ENCODE peak calls at places on chromosomes 11 and 22, in four cellular contexts. E, H, A and Q are unnamed samples.

GRCh38 chr11:112583246-112583893 is 322.7 kb upstream of the PLET1 start:
- DNase-seq in H (no peak), A (peak; percentile 99), E (no peak), Q (no peak)

GRCh38 chr11:95507794-95508193 is 276.8 kb upstream of the SESN3 start:
- DNase-seq in H (peak; percentile 43), A (no peak), E (no peak), Q (no peak)

GRCh38 chr22:39215430-39216142 is 29.2 kb downstream of the PDGFB start:
- DNase-seq in E (no peak), H (peak; percentile 35), A (no peak), Q (peak; percentile 71)

GRCh38 chr11:23688835-23689234 is 808.0 kb upstream of the LUZP2 start:
- DNase-seq in H (no peak), A (no peak), E (no peak), Q (no peak)

GRCh38 chr11:102014756-102015155 is 32.5 kb upstream of the CFAP300 start:
- DNase-seq in H (no peak), E (no peak), A (no peak), Q (no peak)

GRCh38 chr22:25388866-25389540 is 169.6 kb downstream of the CRYBB2 start:
- DNase-seq in E (peak; percentile 26), A (no peak), H (no peak), Q (no peak)

GRCh38 chr22:30596199-30596598 is 4.5 kb upstream of the PES1 start:
- DNase-seq in A (no peak), H (no peak), E (no peak), Q (no peak)

GRCh38 chr11:70473186-70473872 is 75.0 kb downstream of the CTTN start:
- DNase-seq in H (no peak), E (no peak), A (no peak), Q (no peak)

GRCh38 chr11:75328426-75329277 is 22.8 kb downstream of the ARRB1 start:
- DNase-seq in E (peak; percentile 78), A (peak; percentile 69), H (peak; percentile 73), Q (peak; percentile 66)

GRCh38 chr22:25666308-25666707 is 75.7 kb upstream of the MYO18B start:
- DNase-seq in H (peak; percentile 6), E (peak; percentile 95), A (no peak), Q (no peak)

GRCh38 chr22:20577045-20577444 is 69.6 kb downstream of the MED15 start:
- DNase-seq in E (no peak), H (no peak), A (no peak), Q (no peak)

GRCh38 chr22:23565288-23565941 is 14.7 kb downstream of the IGLL1 start:
- DNase-seq in A (no peak), H (peak; percentile 29), E (no peak), Q (peak; percentile 60)

GRCh38 chr11:76799061-76799804 is 16.1 kb downstream of the TSKU start:
- DNase-seq in H (peak; percentile 88), E (peak; percentile 81), A (no peak), Q (peak; percentile 88)

GRCh38 chr11:70399681-70400112 is 1.4 kb downstream of the CTTN start:
- DNase-seq in H (peak; percentile 83), E (peak; percentile 78), A (no peak), Q (peak; percentile 48)

GRCh38 chr11:76155455-76156232 is 50.7 kb downstream of the WNT11 start:
- DNase-seq in A (no peak), H (no peak), E (no peak), Q (no peak)

GRCh38 chr22:23121026-23121823 is 20.6 kb downstream of the RSPH14 start:
- DNase-seq in H (no peak), A (no peak), E (no peak), Q (no peak)

GRCh38 chr11:67983916-67984315 is 20.0 kb downstream of the UNC93B1 start:
- DNase-seq in A (no peak), E (no peak), H (no peak), Q (no peak)
- TF ChIP-seq FOXK2 in A (no peak), E (no peak), H (no peak), Q (no peak)

GRCh38 chr11:72716291-72716690 is 35.9 kb downstream of the ARAP1 start:
- DNase-seq in E (no peak), H (no peak), A (no peak), Q (no peak)

GRCh38 chr11:72719551-72719950 is 32.7 kb downstream of the ARAP1 start:
- DNase-seq in E (no peak), H (no peak), A (no peak), Q (no peak)

GRCh38 chr11:72719144-72719543 is 33.1 kb downstream of the ARAP1 start:
- DNase-seq in A (no peak), E (no peak), H (no peak), Q (no peak)

GRCh38 chr11:72716788-72717435 is 35.3 kb downstream of the ARAP1 start:
- DNase-seq in E (no peak), A (no peak), H (no peak), Q (no peak)

DNA sequence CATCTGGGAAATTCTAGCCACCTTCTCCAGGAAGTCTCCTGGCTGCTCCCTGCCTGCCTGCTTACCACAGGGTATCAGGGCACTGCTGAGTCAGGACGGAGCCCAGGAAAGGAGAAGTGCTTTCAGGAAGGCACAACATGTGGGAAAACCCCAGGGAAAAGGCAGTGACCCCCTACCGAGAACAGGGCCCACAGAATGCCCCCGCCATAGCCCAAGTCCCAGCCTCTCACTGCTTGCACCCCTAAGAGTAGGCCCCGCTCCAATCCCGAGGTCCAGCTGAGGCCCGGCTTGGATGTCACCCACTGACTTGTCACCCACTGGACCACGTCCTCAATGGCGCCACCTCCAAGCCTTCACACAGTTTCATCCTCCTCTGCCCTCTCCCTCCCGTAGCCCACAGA is 34.1 kb downstream of the ARAP1 start:
- DNase-seq in H (no peak), E (no peak), A (no peak), Q (no peak)
- TF ChIP-seq FOXM1 in H (no peak), E (no peak), A (no peak), Q (no peak)

GRCh38 chr22:37675930-37676571 is 615 bp downstream of the LGALS1 start:
- DNase-seq in E (no peak), H (peak; percentile 57), A (no peak), Q (no peak)
- TF ChIP-seq TARDBP in E (no peak), H (no peak), A (no peak), Q (no peak)

GRCh38 chr11:129190087-129190486 is 2.0 kb downstream of the ARHGAP32 start:
- DNase-seq in E (no peak), A (no peak), H (no peak), Q (no peak)
- TF ChIP-seq FOXK2 in E (no peak), A (no peak), H (no peak), Q (no peak)

GRCh38 chr11:11113676-11114075 is 239.4 kb downstream of the CSNK2A3 start:
- DNase-seq in H (no peak), A (peak; percentile 20), E (no peak), Q (no peak)
- TF ChIP-seq FOXM1 in H (no peak), A (no peak), E (no peak), Q (no peak)